ENCODE peak calls at places on chromosomes 16 and 17, in four cellular contexts. U, T, Z and R are unnamed samples.

GRCh38 chr17:39809221-39809620 is 54.9 kb downstream of the IKZF3 start:
- DNase-seq in U (no peak), T (no peak), Z (no peak), R (no peak)

GRCh38 chr17:9132944-9133610 is 111.8 kb downstream of the NTN1 start:
- DNase-seq in U (no peak), T (no peak), Z (no peak), R (no peak)

GRCh38 chr17:61251939-61252865 is 147.4 kb upstream of the TBX2 start:
- DNase-seq in U (peak), T (peak), Z (peak), R (peak)

GRCh38 chr16:65229191-65229662 is 107.4 kb upstream of the CDH11 start:
- DNase-seq in U (no peak), T (no peak), Z (peak), R (no peak)

GRCh38 chr16:11955713-11956123 is 9.3 kb upstream of the TNFRSF17 start:
- DNase-seq in U (no peak), T (no peak), Z (peak), R (peak)

GRCh38 chr17:83103200-83103937 is 24.0 kb downstream of the METRNL start:
- DNase-seq in U (peak), T (no peak), Z (no peak), R (no peak)

GRCh38 chr16:70348991-70349390 is 2.3 kb downstream of the DDX19A start:
- DNase-seq in U (no peak), T (no peak), Z (peak), R (no peak)

GRCh38 chr16:20321671-20322070 is 5.6 kb downstream of the GP2 start:
- DNase-seq in U (no peak), T (no peak), Z (no peak), R (no peak)

GRCh38 chr16:4689864-4690704 is 3.3 kb upstream of the NUDT16L1 start:
- DNase-seq in U (no peak), T (no peak), Z (no peak), R (no peak)

GRCh38 chr17:48484256-48484655 is 46.6 kb downstream of the HOXB1 start:
- DNase-seq in U (no peak), T (no peak), Z (no peak), R (peak)

GRCh38 chr17:45357364-45357997 is 40.7 kb upstream of the MAP3K14 start:
- DNase-seq in U (no peak), T (no peak), Z (no peak), R (no peak)
- H3K4me3 ChIP-seq in U (no peak), T (no peak), Z (no peak), R (no peak)

DNA sequence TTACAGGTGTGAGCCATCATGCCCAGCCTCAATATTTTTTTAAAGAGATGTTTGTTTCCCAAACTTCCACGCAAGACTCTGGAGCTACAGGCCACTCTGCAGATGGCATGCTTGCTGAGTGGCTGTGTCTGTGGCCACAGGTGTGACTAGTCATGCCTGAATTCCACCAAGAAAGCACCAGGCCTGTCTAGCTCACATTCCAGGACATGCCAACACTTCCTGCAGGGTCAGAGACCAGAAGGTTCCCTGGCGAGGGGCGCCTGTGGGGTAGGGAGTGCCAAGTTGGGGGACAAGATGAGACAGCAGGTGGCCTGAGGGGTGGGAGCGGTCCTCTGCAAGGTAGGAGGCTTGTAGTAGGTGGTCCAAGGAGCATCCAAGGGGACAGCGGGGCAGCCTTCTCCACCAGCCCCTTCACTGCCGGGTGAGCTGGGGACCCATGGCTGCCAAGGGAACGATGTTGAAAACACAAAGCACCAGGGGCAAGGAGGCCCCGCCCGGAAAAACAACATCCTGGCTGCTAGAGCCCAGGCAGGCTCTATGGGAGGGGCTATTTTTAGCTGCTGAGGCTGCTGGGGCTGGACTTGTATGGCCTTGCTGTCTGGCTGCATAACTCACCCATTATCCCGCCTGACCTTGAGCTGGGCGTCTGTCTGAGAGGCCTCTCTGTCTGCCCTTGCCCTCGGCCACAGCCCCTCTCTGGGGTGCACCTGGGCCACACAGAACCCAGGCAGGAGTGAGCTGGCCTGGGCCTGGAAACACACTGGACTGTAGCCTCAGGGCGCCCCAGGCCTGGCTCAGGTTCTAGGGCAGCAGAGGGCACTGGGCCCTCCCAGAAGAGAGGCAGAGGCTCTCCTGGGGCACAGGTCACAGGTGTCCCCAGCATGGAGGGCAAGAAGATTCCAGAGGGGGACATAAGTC is 5.7 kb downstream of the TRIM47 start:
- DNase-seq in U (peak), T (peak), Z (peak), R (peak)
- H3K4me3 ChIP-seq in U (no peak), T (no peak), Z (no peak), R (no peak)

GRCh38 chr17:67238976-67239375 is 6.0 kb downstream of the HELZ start:
- DNase-seq in U (no peak), T (no peak), Z (no peak), R (no peak)

GRCh38 chr17:67244621-67245072 is 349 bp downstream of the HELZ start:
- DNase-seq in U (no peak), T (peak), Z (no peak), R (peak)

GRCh38 chr17:67243284-67243683 is 1.7 kb downstream of the HELZ start:
- DNase-seq in U (no peak), T (no peak), Z (no peak), R (no peak)

GRCh38 chr17:67239597-67239996 is 5.4 kb downstream of the HELZ start:
- DNase-seq in U (no peak), T (no peak), Z (peak), R (no peak)

DNA sequence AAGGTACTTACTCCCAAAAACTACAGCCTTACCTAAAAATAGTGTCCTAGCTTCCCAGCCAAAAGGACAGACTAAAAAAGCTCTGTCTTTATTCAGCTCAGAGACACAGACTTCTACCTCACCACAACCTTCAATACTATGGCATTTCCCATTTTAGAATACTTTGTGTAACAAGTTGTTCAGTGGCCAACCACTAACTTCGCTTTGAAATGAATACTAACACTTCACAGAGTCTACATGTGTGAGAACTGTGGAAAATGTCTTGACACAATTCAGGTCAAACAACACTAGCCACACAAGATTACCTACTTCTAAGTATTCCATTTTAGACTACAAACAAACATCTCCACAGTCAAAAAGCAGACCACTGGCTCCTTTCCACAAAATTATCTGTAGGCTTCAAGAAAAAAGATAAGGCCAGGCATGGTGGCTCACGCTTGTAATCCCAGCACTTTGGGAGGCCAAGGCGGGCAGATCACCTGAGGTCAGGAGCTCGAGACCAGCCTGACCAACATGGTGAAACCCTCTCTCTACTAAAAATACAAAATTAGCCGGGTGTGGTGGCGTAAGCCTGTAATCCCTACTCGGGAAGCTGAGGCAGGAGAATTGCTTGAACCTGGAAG is 3.2 kb downstream of the HELZ start:
- DNase-seq in U (no peak), T (no peak), Z (no peak), R (no peak)
- H3K4me3 ChIP-seq in U (no peak), T (no peak), Z (no peak), R (no peak)

DNA sequence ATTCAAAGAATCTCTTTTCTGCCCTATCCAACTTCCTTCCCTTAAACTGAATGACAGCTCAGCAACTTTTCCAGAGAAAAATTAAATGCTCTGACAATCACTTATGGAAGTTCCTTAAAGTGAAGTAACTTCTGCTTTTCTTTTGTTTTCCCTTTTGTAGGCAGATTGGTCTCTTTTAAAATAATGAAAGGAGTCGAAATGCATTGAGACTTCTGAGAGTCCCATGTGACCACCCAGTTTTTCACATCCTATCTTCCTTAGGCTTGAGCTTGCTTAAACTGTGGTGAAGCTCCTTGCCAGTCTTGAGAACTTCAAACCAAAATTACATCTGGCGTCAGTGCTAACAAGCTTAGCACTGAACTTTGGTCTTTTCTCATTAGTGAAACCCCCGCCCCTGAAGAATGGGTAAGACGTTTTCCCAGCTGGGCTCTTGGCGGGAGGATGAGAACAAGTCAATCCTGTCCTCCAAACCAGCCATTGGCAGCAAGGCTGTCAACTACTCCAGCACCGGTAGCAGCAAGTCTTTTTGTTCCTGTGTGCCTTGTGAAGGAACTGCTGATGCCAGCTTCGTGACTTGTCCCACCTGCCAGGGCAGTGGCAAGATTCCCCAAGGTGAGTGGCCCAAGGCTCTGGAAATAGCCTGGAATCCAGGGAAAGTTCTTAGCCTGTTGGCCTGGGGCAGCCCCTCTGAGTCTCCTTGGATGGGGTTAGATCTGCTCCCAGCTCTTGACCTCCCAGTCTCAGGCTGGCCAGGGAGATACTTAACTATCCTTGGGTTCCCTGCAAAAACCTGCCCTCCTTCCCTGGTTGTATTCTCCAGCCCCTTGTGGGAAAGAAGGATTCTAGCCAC is 1.2 kb downstream of the TMEM106A start:
- DNase-seq in U (no peak), T (no peak), Z (no peak), R (no peak)
- H3K4me3 ChIP-seq in U (peak), T (peak), Z (peak), R (peak)

GRCh38 chr17:78882546-78883089 is 20.4 kb downstream of the CEP295NL start:
- DNase-seq in U (no peak), T (no peak), Z (no peak), R (no peak)
- H3K4me3 ChIP-seq in U (peak), T (no peak), Z (no peak), R (peak)

GRCh38 chr17:81403040-81403467 is 7.8 kb downstream of the BAHCC1 start:
- DNase-seq in U (no peak), T (no peak), Z (no peak), R (no peak)
- H3K4me3 ChIP-seq in U (peak), T (no peak), Z (no peak), R (peak)

GRCh38 chr17:32930512-32930911 is 2.6 kb downstream of the TMEM98 start:
- DNase-seq in U (no peak), T (no peak), Z (no peak), R (no peak)
- H3K4me3 ChIP-seq in U (no peak), T (no peak), Z (no peak), R (no peak)

DNA sequence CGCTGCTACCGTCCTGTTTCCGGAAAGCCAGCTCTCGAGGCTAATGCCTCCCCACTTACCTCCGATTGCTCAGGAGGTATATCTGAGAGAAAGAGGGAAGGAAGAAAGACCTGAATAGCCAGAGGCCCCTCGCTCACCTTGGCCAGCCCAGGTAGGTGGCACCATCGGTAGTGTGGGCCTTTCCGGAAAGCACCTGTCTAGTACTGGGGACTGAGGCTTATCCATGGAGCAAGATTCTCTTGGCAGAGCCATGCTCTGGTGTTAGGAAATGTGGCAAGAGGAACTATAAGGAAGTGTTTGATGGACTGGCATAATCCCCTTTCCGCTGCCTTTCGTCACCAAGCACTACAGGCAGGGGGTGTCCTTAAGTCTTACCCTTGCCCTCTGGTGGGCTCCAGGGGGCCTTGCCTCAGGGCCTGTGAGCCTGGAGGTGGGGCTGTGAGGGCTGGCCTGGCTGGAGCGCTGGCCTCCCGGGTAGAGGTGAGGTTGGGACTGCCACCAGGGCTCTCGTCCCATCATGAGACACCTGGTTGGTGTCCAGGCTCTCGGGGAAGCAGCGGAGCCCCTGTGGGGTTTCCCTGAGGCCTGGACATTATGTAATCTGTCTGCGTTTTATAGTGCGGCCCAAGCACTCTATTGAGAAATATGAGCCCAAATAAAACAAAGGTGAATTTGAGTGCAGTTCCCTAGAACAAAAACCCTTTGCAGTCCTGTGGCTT is 2.9 kb downstream of the CMIP start:
- DNase-seq in U (no peak), T (no peak), Z (no peak), R (no peak)
- H3K4me3 ChIP-seq in U (peak), T (peak), Z (no peak), R (peak)